ENCODE peak calls at places on chromosomes 6 and 20, in seven cellular contexts. V is brain microvascular endothelial cell, E is fibroblast of mammary gland, Z is A549, X is cardiac muscle cell, W is transverse colon, O is ovary. A is an unnamed sample.

GRCh38 chr6:25089442-25089841 is 153.7 kb upstream of the RIPOR2 start:
- DNase-seq in V (no peak), E (peak; percentile 7), Z (no peak), X (no peak), W (no peak), O (no peak), A (no peak)

GRCh38 chr20:10454135-10454750 is 19.1 kb downstream of the SLX4IP start:
- DNase-seq in V (no peak), E (no peak), Z (no peak), X (no peak), W (no peak), O (no peak), A (no peak)

GRCh38 chr6:108751851-108752732 is 96.1 kb upstream of the ARMC2 start:
- DNase-seq in V (no peak), E (no peak), Z (no peak), X (no peak), W (no peak), O (peak; percentile 86), A (no peak)

GRCh38 chr6:167977717-167978467 is 19.6 kb upstream of the KIF25 start:
- DNase-seq in V (no peak), E (no peak), Z (no peak), X (no peak), W (no peak), O (no peak), A (no peak)

GRCh38 chr6:711925-712324 is 19.0 kb upstream of the EXOC2 start:
- DNase-seq in V (no peak), E (no peak), Z (no peak), X (no peak), W (no peak), O (no peak), A (no peak)

GRCh38 chr6:100230976-100231316 is 233.8 kb downstream of the SIM1 start:
- DNase-seq in V (no peak), E (peak; percentile 69), Z (no peak), X (no peak), W (no peak), O (no peak), A (no peak)

GRCh38 chr20:39452583-39453193 is 490.5 kb downstream of the DHX35 start:
- DNase-seq in V (no peak), E (no peak), Z (no peak), X (no peak), W (no peak), O (no peak), A (no peak)

GRCh38 chr20:6884114-6884513 is 116.6 kb downstream of the BMP2 start:
- DNase-seq in V (no peak), E (no peak), Z (no peak), X (no peak), W (no peak), O (no peak), A (no peak)

GRCh38 chr20:62133051-62133845 is 9.9 kb downstream of the PSMA7 start:
- DNase-seq in V (no peak), E (peak; percentile 43), Z (no peak), X (no peak), W (no peak), O (no peak), A (no peak)

DNA sequence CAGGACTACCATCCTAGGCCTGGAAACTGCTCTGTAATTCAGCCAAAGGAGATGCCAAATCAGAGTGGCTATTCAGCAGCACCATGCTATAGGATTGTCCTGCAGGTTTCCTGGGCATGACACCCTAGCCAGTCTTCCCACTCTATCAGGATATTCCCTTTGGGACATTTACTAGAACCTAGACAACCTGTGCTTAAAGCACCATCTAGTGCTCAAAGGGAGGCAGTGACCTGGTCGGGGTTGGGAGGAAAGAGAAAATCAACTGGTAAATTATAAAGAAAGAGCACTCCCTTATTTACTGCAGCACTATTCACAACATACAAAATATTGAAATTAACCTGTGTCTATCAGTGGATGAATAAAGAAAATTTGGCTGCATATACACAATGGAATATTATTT is 67.2 kb upstream of the SMLR1 start:
- DNase-seq in V (peak; percentile 47), E (peak; percentile 63), Z (no peak), X (peak; percentile 7), W (no peak), O (no peak), A (peak; percentile 2)
- TF ChIP-seq CTCF in V (peak; percentile 88), E (peak; percentile 86), Z (peak; percentile 16), X (peak; percentile 69), W (no peak), O (no peak), A (peak; percentile 84)

GRCh38 chr6:36873115-36873514 is 1.5 kb downstream of the PPIL1 start:
- DNase-seq in V (no peak), E (no peak), Z (no peak), X (no peak), W (no peak), O (no peak), A (no peak)
- H3K4me3 ChIP-seq in V (no peak overlapping the region), E (no peak overlapping the region), Z (no peak overlapping the region), X (no peak overlapping the region), W (no peak overlapping the region), O (no peak overlapping the region), A (no peak overlapping the region)

GRCh38 chr6:97059473-97059872 is 134.9 kb downstream of the KLHL32 start:
- DNase-seq in V (peak; percentile 7), E (peak; percentile 53), Z (peak; percentile 26), X (peak; percentile 42), W (no peak), O (no peak), A (no peak)
- TF ChIP-seq CTCF in V (peak; percentile 23), E (peak; percentile 56), Z (peak; percentile 56), X (peak; percentile 55), W (peak; percentile 53), O (no peak), A (peak; percentile 51)

GRCh38 chr6:146544783-146545182 is 1.1 kb downstream of the RAB32 start:
- DNase-seq in V (no peak), E (peak; percentile 41), Z (no peak), X (no peak), W (no peak), O (no peak), A (no peak)

GRCh38 chr6:146547889-146548288 is 4.3 kb downstream of the RAB32 start:
- DNase-seq in V (no peak), E (no peak), Z (no peak), X (no peak), W (no peak), O (no peak), A (no peak)

GRCh38 chr6:146545608-146546007 is 2.0 kb downstream of the RAB32 start:
- DNase-seq in V (peak; percentile 26), E (peak; percentile 54), Z (no peak), X (no peak), W (no peak), O (no peak), A (no peak)

GRCh38 chr6:146543940-146544661 is 468 bp downstream of the RAB32 start:
- DNase-seq in V (peak; percentile 37), E (peak; percentile 49), Z (peak; percentile 15), X (peak; percentile 29), W (peak; percentile 67), O (no peak), A (no peak)

GRCh38 chr6:146546440-146546839 is 2.8 kb downstream of the RAB32 start:
- DNase-seq in V (peak; percentile 82), E (peak; percentile 86), Z (peak; percentile 15), X (no peak), W (no peak), O (no peak), A (no peak)
- H3K4me3 ChIP-seq in V (no peak overlapping the region), E (no peak overlapping the region), Z (peak overlapping the region; percentile 84), X (no peak overlapping the region), W (peak overlapping the region; percentile 89), O (no peak overlapping the region), A (no peak overlapping the region)

DNA sequence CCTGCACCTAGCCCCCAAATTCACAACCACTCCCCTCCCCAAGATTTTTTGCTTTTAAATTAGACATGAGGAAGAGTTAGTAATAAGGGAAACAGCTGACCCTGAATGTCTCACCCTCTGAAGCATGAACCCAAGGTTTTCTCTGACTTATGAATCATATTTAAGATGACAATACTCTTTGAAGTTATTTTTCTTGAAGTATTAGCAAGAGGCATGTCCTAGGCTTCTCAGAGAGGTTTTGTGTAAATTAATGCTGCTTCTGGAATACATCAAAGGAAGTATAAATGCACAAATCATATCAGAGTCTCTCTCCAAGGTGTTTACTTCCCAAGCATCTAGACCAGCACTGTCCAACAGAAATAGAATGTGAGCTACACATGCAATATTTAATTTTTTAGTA is 408.1 kb upstream of the MARCKS start:
- DNase-seq in V (peak; percentile 63), E (peak; percentile 68), Z (no peak), X (no peak), W (no peak), O (no peak), A (no peak)
- TF ChIP-seq CTCF in V (no peak), E (no peak), Z (no peak), X (no peak), W (no peak), O (no peak), A (no peak)

DNA sequence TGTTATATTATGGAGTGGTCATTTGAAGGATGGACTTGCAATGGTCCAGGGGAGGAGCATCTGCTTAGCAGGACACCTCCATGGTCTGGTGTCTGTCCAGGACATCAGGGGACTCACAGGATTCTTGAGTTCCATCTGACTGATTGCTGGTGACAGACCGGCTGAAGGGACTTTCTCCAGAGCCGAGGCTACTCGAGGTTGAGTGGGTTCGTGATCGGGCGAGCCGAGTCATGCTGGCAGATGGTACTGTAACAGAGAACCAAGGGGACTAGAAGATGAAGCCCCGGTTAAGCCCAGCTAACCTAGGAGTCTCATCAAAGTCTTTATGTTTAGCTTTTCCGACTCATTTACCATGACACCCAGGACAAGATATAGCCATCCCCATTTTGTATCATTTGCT is 7.5 kb upstream of the SLA2 start:
- DNase-seq in V (no peak), E (no peak), Z (no peak), X (no peak), W (no peak), O (no peak), A (no peak)
- H3K4me3 ChIP-seq in V (no peak overlapping the region), E (no peak overlapping the region), Z (no peak overlapping the region), X (no peak overlapping the region), W (no peak overlapping the region), O (no peak overlapping the region), A (no peak overlapping the region)

GRCh38 chr6:113879186-113880096 is 22.3 kb downstream of the MARCKS start:
- DNase-seq in V (peak; percentile 82), E (peak; percentile 78), Z (peak; percentile 48), X (peak; percentile 70), W (peak; percentile 63), O (no peak), A (no peak)
- TF ChIP-seq CTCF in V (peak; percentile 84), E (peak; percentile 92), Z (peak; percentile 69), X (peak; percentile 78), W (peak; percentile 64), O (peak; percentile 46), A (peak; percentile 85)

GRCh38 chr20:53872081-53872541 is 198.3 kb downstream of the BCAS1 start:
- DNase-seq in V (no peak), E (no peak), Z (no peak), X (no peak), W (no peak), O (no peak), A (no peak)
- H3K4me3 ChIP-seq in V (no peak overlapping the region), E (no peak overlapping the region), Z (no peak overlapping the region), X (no peak overlapping the region), W (no peak overlapping the region), O (no peak overlapping the region), A (no peak overlapping the region)

A was measured in LNCaP clone FGC.